ENCODE peak calls at places on chromosomes 7 and 10, in eight cellular contexts. X, Q, L, A, Y, N, D and R are unnamed samples.
A peak's percentile ranks its signal among the peaks of the same experiment; 100 is the strongest.

GRCh38 chr7:6652446-6653011 is 15.4 kb downstream of the ZNF316 start:
- DNase-seq in A (no peak), X (peak; percentile 17), D (no peak), L (peak; percentile 24), Q (no peak), N (no peak), Y (no peak), R (no peak)

GRCh38 chr7:74709880-74710671 is 52.6 kb downstream of the GTF2I start:
- DNase-seq in D (no peak), A (no peak), Q (no peak), Y (no peak), L (no peak), N (no peak), X (no peak), R (no peak)

GRCh38 chr7:100888529-100888987 is 957 bp downstream of the UFSP1 start:
- DNase-seq in L (no peak), N (no peak), A (no peak), Q (no peak), X (no peak), D (no peak), Y (no peak), R (no peak)

GRCh38 chr7:17722798-17723197 is 217.5 kb downstream of the SNX13 start:
- DNase-seq in N (no peak), X (no peak), A (no peak), Q (no peak), L (no peak), Y (no peak), D (no peak), R (no peak)

GRCh38 chr7:68720722-68721121 is 877.6 kb upstream of the AUTS2 start:
- DNase-seq in A (no peak), Q (no peak), D (no peak), N (peak; percentile 11), L (no peak), X (no peak), Y (no peak), R (no peak)

GRCh38 chr10:451021-451471 is 238.4 kb downstream of the DIP2C start:
- DNase-seq in L (no peak), Y (no peak), Q (peak; percentile 10), N (no peak), A (no peak), D (peak; percentile 89), X (no peak), R (no peak)

GRCh38 chr7:82696631-82697030 is 253.1 kb upstream of the CACNA2D1 start:
- DNase-seq in Q (no peak), N (no peak), L (no peak), D (no peak), X (no peak), Y (no peak), A (no peak), R (no peak)

GRCh38 chr7:106419455-106420182 is 134.8 kb upstream of the NAMPT start:
- DNase-seq in Y (no peak), L (no peak), Q (no peak), D (no peak), A (no peak), X (no peak), N (no peak), R (no peak)

GRCh38 chr10:92238586-92239098 is 52.2 kb downstream of the CPEB3 start:
- DNase-seq in Q (no peak), L (no peak), Y (no peak), N (peak; percentile 66), A (peak; percentile 62), X (peak; percentile 34), D (no peak), R (no peak)

GRCh38 chr10:43024942-43025700 is 51.7 kb upstream of the RET start:
- DNase-seq in A (no peak), Q (peak; percentile 33), L (no peak), Y (no peak), N (no peak), X (no peak), D (peak; percentile 47), R (no peak)

GRCh38 chr10:119371704-119372663 is 164.6 kb downstream of the GRK5 start:
- DNase-seq in D (no peak), L (no peak), Y (no peak), A (no peak), N (no peak), X (no peak), Q (no peak), R (no peak)

GRCh38 chr7:4683043-4683883 is 1.2 kb downstream of the FOXK1 start:
- DNase-seq in Q (no peak), X (no peak), N (peak; percentile 25), L (peak; percentile 75), D (peak; percentile 87), Y (no peak), A (no peak), R (no peak)

GRCh38 chr7:117069379-117069778 is 116.1 kb downstream of the ST7 start:
- DNase-seq in D (no peak), X (no peak), N (no peak), L (no peak), Q (no peak), A (no peak), Y (no peak), R (no peak)

GRCh38 chr7:117075934-117076333 is 122.6 kb downstream of the ST7 start:
- DNase-seq in L (no peak), A (no peak), Q (no peak), X (no peak), D (no peak), N (no peak), Y (no peak), R (no peak)

GRCh38 chr7:117071597-117071996 is 118.3 kb downstream of the ST7 start:
- DNase-seq in Y (no peak), X (no peak), L (no peak), N (no peak), Q (no peak), A (no peak), D (no peak), R (no peak)

GRCh38 chr7:117074378-117074777 is 121.1 kb downstream of the ST7 start:
- DNase-seq in Q (no peak), Y (no peak), L (no peak), A (no peak), X (no peak), D (no peak), N (no peak), R (no peak)

DNA sequence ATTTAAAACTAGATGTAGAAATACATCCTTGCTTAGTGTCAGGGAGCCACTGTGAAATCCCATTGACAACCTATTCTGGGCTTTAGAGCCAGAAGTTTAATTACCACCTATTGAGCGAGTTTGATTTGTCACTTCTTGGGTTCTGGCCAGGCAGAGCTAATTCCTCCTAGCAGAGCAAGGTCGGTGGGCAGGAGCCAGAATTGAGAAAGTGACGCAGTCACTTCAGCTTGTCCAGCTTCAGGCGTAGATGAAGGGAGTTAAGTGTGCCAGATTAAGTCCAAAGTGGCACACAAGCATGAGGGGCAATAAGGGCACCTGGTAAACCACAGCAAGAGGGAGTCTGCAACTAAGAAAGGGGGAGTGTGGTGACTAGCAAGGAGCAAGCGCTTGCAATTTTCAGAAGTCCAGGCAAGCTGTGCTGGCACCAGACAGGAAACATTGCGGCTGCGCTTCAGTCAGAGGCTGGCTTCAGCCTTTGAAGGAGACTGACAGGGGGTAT is 119.4 kb downstream of the ST7 start:
- DNase-seq in L (peak; percentile 82), A (peak; percentile 77), D (no peak), Q (peak; percentile 53), X (peak; percentile 46), N (peak; percentile 64), Y (no peak), R (no peak)
- H3K27ac ChIP-seq in L (peak overlapping the region; percentile 65), A (peak overlapping the region; percentile 70), D (no peak overlapping the region), Q (no peak overlapping the region), X (peak overlapping the region; percentile 32), N (no peak overlapping the region), Y (no peak overlapping the region), R (no peak overlapping the region)

DNA sequence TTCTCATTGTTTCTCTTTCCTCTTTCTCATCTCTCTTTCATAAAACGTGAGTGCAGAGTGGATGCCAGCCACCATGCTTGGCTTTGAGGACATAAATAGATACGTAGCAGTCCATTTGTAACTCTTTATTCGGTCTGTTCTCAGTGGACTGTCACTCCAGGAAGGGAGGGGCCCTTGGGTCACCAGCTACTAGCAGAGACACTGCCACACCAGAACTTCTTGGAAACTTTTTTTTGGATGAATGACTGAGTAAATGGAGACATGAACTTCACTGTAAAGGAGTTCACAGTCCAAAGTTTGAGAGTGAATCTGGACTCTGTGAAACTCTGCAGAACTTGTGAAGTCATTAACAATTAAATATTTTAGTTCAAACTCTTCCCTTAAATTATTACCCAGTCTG is 20.2 kb downstream of the CHN2 start:
- DNase-seq in L (no peak), Y (no peak), X (no peak), A (no peak), Q (no peak), D (no peak), N (no peak), R (no peak)
- H3K27me3 ChIP-seq in L (no peaks in the 10 kb centered on the region), Y (no peaks in the 10 kb centered on the region), X (no peaks in the 10 kb centered on the region), A (no peaks in the 10 kb centered on the region), Q (peaks cover 6% of the 10 kb centered on the region), D (no peaks in the 10 kb centered on the region), N (no peaks in the 10 kb centered on the region), R (no peaks in the 10 kb centered on the region)

GRCh38 chr7:25314094-25314708 is 85.9 kb upstream of the NPVF start:
- DNase-seq in Q (peak; percentile 25), X (no peak), L (no peak), Y (no peak), D (no peak), A (no peak), N (no peak), R (no peak)
- TF ChIP-seq CTCF in Q (no peak), X (no peak), L (no peak), Y (no peak), D (no peak), A (no peak), N (no peak), R (no peak)

GRCh38 chr7:36682102-36682501 is 42.2 kb downstream of the AOAH start:
- DNase-seq in X (no peak), N (no peak), D (no peak), Y (no peak), L (no peak), Q (no peak), A (no peak), R (no peak)

GRCh38 chr7:36683695-36684357 is 40.5 kb downstream of the AOAH start:
- DNase-seq in D (no peak), X (no peak), L (no peak), Q (no peak), Y (no peak), N (no peak), A (no peak), R (no peak)

GRCh38 chr7:36683111-36683510 is 41.2 kb downstream of the AOAH start:
- DNase-seq in L (no peak), D (no peak), Y (no peak), X (no peak), N (no peak), Q (no peak), A (no peak), R (no peak)

GRCh38 chr7:36673703-36674102 is 50.6 kb downstream of the AOAH start:
- DNase-seq in L (no peak), D (no peak), Y (no peak), X (no peak), N (no peak), Q (no peak), A (no peak), R (no peak)

DNA sequence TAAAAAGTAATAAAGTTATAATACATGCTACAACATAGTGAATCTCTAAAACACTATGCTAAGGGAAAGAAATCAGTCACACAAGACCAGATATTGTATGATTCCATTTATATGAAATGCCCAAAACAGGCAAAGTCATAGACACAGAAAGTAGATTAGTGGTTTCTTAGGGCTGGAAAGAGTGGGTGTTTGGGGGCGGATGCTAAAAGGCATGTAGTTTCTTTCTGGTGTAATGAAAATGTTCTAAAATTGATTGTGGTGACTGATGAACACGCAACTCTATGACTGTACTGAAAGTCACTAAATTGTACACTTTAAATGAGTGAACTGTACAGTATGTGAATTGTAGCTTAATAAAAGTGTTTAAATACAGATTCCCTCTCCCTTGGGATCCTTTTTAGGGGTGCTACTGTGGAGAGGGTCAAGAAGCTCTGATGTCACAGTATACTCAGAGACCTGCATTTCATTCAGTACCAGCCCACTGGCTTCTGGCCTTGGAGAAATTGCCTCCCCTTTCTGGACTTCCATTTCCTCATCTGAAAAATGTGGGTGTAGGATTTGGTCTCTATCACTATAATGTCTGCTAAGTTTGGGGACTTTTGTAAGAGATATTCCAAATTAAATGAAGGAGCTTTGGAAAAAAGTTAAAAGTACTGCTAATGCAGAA is 46.4 kb downstream of the AOAH start:
- DNase-seq in D (no peak), Y (no peak), L (no peak), A (no peak), X (no peak), Q (no peak), N (no peak), R (no peak)
- H3K27ac ChIP-seq in D (no peak overlapping the region), Y (no peak overlapping the region), L (no peak overlapping the region), A (no peak overlapping the region), X (no peak overlapping the region), Q (no peak overlapping the region), N (no peak overlapping the region), R (no peak overlapping the region)